ENCODE peak calls at places on chromosomes 3 and 15, in nine cellular contexts. O is Right ventricle myocardium superior; K is HTR-8/SVneo; I is HT1080; L is HFFc6; Q is naive thymus-derived CD4-positive, alpha-beta T cell; F is AG08395; J is kidney tubule cell; A is GM06990. S is an unnamed sample.

GRCh38 chr15:65921780-65922179 is 52.5 kb downstream of the RAB11A start:
- DNase-seq in A (no peak), I (no peak), J (no peak), Q (no peak), L (no peak), O (no peak), F (no peak), K (no peak), S (no peak)

GRCh38 chr3:197749315-197749600 is 425 bp upstream of the FYTTD1 start:
- DNase-seq in J (peak), Q (peak), A (no peak), K (peak), I (no peak), O (no peak), L (peak), F (peak), S (no peak)

GRCh38 chr3:100316656-100317069 is 17.9 kb upstream of the NIT2 start:
- DNase-seq in L (peak), K (peak), I (peak), O (no peak), Q (peak), A (peak), J (peak), F (peak), S (peak)

GRCh38 chr3:129017531-129017899 is 16.4 kb downstream of the EFCC1 start:
- DNase-seq in O (no peak), K (no peak), Q (no peak), I (no peak), A (no peak), L (no peak), F (no peak), J (no peak), S (no peak)

GRCh38 chr15:75900577-75900976 is 3.1 kb upstream of the FBXO22 start:
- DNase-seq in K (no peak), I (no peak), O (no peak), A (no peak), Q (no peak), L (no peak), F (no peak), J (no peak), S (no peak)

GRCh38 chr3:67683522-67683921 is 29.1 kb upstream of the SUCLG2 start:
- DNase-seq in L (no peak), K (no peak), A (peak), Q (no peak), F (no peak), J (no peak), I (no peak), O (no peak), S (no peak)

GRCh38 chr3:32296251-32297204 is 58.0 kb downstream of the CMTM8 start:
- DNase-seq in A (peak), J (peak), Q (peak), L (peak), F (peak), O (peak), I (peak), K (peak), S (no peak)

GRCh38 chr3:196096382-196096953 is 14.6 kb upstream of the TFRC start:
- DNase-seq in L (no peak), K (no peak), J (no peak), F (no peak), O (peak), A (peak), I (no peak), Q (no peak), S (no peak)

GRCh38 chr3:193938613-193939012 is 197.3 kb upstream of the HES1 start:
- DNase-seq in Q (no peak), I (no peak), J (no peak), A (no peak), K (no peak), O (no peak), L (no peak), F (no peak), S (no peak)

GRCh38 chr15:81893182-81893833 is 152.5 kb downstream of the MEX3B start:
- DNase-seq in O (no peak), Q (no peak), I (no peak), J (no peak), L (no peak), K (no peak), F (no peak), A (no peak), S (no peak)

GRCh38 chr3:187132666-187133065 is 6.6 kb downstream of the RPL39L start:
- DNase-seq in F (no peak), L (no peak), J (no peak), A (no peak), K (no peak), I (no peak), O (no peak), Q (no peak), S (no peak)

GRCh38 chr15:73239564-73240208 is 129.1 kb downstream of the HCN4 start:
- DNase-seq in Q (no peak), O (no peak), I (peak), A (no peak), L (no peak), J (peak), K (no peak), F (no peak), S (no peak)

GRCh38 chr3:71160800-71161546 is 422.6 kb downstream of the FOXP1 start:
- DNase-seq in J (peak), K (no peak), F (no peak), L (no peak), A (no peak), Q (no peak), O (no peak), I (peak), S (no peak)

GRCh38 chr3:184771748-184772147 is 40.2 kb upstream of the VPS8 start:
- DNase-seq in J (no peak), L (no peak), O (no peak), Q (no peak), F (no peak), A (no peak), K (no peak), I (no peak), S (no peak)

GRCh38 chr3:127457094-127457475 is 133.4 kb downstream of the TPRA1 start:
- DNase-seq in O (peak), A (no peak), Q (no peak), I (peak), F (peak), J (peak), L (peak), K (peak), S (no peak)

GRCh38 chr3:89145995-89146394 is 38.6 kb downstream of the EPHA3 start:
- DNase-seq in O (no peak), K (peak), L (no peak), F (peak), J (peak), A (no peak), I (peak), Q (no peak), S (peak)

GRCh38 chr3:189724366-189724765 is 93.2 kb downstream of the TP63 start:
- DNase-seq in J (no peak), K (no peak), A (no peak), F (no peak), L (no peak), I (no peak), Q (no peak), O (no peak), S (no peak)

GRCh38 chr15:91694829-91695205 is 158.7 kb upstream of the SLCO3A1 start:
- DNase-seq in F (peak), A (no peak), I (peak), K (no peak), O (no peak), Q (no peak), L (no peak), J (peak), S (no peak)

GRCh38 chr3:67104388-67104787 is 106.3 kb downstream of the KBTBD8 start:
- DNase-seq in A (no peak), K (no peak), F (no peak), Q (no peak), O (no peak), I (no peak), L (no peak), J (no peak), S (no peak)

GRCh38 chr3:160885791-160886286 is 129.8 kb downstream of the PPM1L start:
- DNase-seq in F (no peak), K (no peak), I (peak), Q (no peak), O (peak), A (peak), L (no peak), J (peak), S (no peak)

GRCh38 chr3:171833775-171834460 is 9.2 kb upstream of the TMEM212 start:
- DNase-seq in A (no peak), J (peak), K (no peak), I (peak), Q (no peak), F (peak), L (peak), O (no peak), S (no peak)

GRCh38 chr15:33089878-33090757 is 104.4 kb downstream of the FMN1 start:
- DNase-seq in A (no peak), L (peak), K (no peak), F (no peak), O (no peak), Q (no peak), J (no peak), I (peak), S (peak)

GRCh38 chr3:60243456-60243855 is 1007.8 kb downstream of the FHIT start:
- DNase-seq in Q (no peak), J (no peak), I (no peak), K (no peak), O (no peak), L (no peak), A (no peak), F (no peak), S (no peak)

GRCh38 chr3:151199569-151200438 is 3.2 kb downstream of the GPR171 start:
- DNase-seq in I (no peak), F (no peak), Q (peak), K (no peak), O (no peak), J (no peak), A (no peak), L (no peak), S (no peak)

GRCh38 chr15:58074452-58074851 is 8.9 kb upstream of the ALDH1A2 start:
- DNase-seq in I (no peak), L (no peak), Q (no peak), O (no peak), F (no peak), J (no peak), A (no peak), K (no peak), S (no peak)

GRCh38 chr3:183914856-183915255 is 30.2 kb upstream of the PARL start:
- DNase-seq in I (no peak), A (no peak), Q (no peak), J (no peak), L (no peak), K (no peak), O (no peak), F (no peak), S (no peak)

GRCh38 chr3:138593488-138594149 is 441 bp downstream of the CEP70 start:
- DNase-seq in L (peak), J (peak), I (no peak), Q (no peak), F (peak), K (no peak), O (no peak), A (no peak), S (no peak)

GRCh38 chr3:189272500-189273119 is 100.8 kb downstream of the TPRG1 start:
- DNase-seq in I (no peak), L (no peak), A (no peak), O (no peak), J (no peak), F (no peak), Q (no peak), K (no peak), S (no peak)

GRCh38 chr3:31132132-31132769 is 237.8 kb upstream of the GADL1 start:
- DNase-seq in F (peak), O (no peak), Q (no peak), A (no peak), I (peak), K (peak), J (peak), L (peak), S (no peak)

GRCh38 chr15:78212546-78213424 is 21.6 kb downstream of the ACSBG1 start:
- DNase-seq in A (no peak), F (peak), J (peak), I (peak), O (peak), Q (no peak), K (peak), L (peak), S (no peak)

GRCh38 chr3:160006282-160007163 is 17.9 kb downstream of the IL12A start:
- DNase-seq in J (peak), F (peak), Q (no peak), O (no peak), L (peak), I (peak), A (no peak), K (peak), S (no peak)

GRCh38 chr15:60079210-60079609 is 75.1 kb downstream of the FOXB1 start:
- DNase-seq in O (no peak), Q (no peak), J (no peak), L (no peak), I (no peak), K (no peak), F (no peak), A (peak), S (no peak)

GRCh38 chr3:192848371-192849233 is 69.1 kb downstream of the MB21D2 start:
- DNase-seq in Q (no peak), A (peak), K (no peak), O (no peak), L (no peak), I (no peak), J (no peak), F (no peak), S (no peak)

GRCh38 chr15:31373970-31374369 is 47.3 kb downstream of the KLF13 start:
- DNase-seq in L (no peak), I (no peak), K (no peak), A (no peak), J (no peak), Q (no peak), F (no peak), O (no peak), S (no peak)

GRCh38 chr3:133192363-133192945 is 154.3 kb downstream of the TMEM108 start:
- DNase-seq in I (no peak), K (no peak), Q (no peak), F (no peak), A (no peak), J (no peak), L (no peak), O (no peak), S (no peak)

GRCh38 chr3:29280675-29281264 is at the start of gene RBMS3:
- DNase-seq in O (peak), K (peak), J (peak), F (peak), Q (no peak), A (peak), I (peak), L (peak), S (peak)

GRCh38 chr15:65132841-65133549 is 613 bp downstream of the PDCD7 start:
- DNase-seq in O (peak), K (peak), F (peak), I (peak), A (peak), J (peak), L (peak), Q (no peak), S (peak)

GRCh38 chr3:9008550-9009255 is 45.4 kb upstream of the RAD18 start:
- DNase-seq in L (no peak), Q (no peak), O (no peak), J (no peak), A (no peak), K (no peak), I (no peak), F (peak), S (peak)

S was measured in GM04503.